ENCODE peak calls at places on chromosomes 4 and X, in five cellular contexts. W is fibroblast of lung, B is aorta, H is uterus, U is tibial nerve. Q is an unnamed sample. For H3K9me3 and H3K27me3, the result is how much of the 10 kb centered on the place peaks cover.

GRCh38 chr4:86508436-86508835 is 85.7 kb upstream of the PTPN13 start:
- DNase-seq in B (no peak), H (no peak), W (peak), U (no peak), Q (no peak)

GRCh38 chr4:183268556-183268955 is 51.5 kb downstream of the CLDN22 start:
- DNase-seq in H (no peak), U (no peak), B (no peak), W (no peak), Q (no peak)

GRCh38 chr4:119244344-119244743 is 31.8 kb downstream of the USP53 start:
- DNase-seq in H (no peak), U (no peak), B (no peak), W (no peak), Q (no peak)

GRCh38 chr4:147822128-147822527 is 90.2 kb downstream of the ARHGAP10 start:
- DNase-seq in H (peak), B (no peak), U (peak), W (peak), Q (no peak)

GRCh38 chr4:119300072-119300387 is 21.9 kb downstream of the FABP2 start:
- DNase-seq in U (no peak), H (peak), W (peak), B (peak), Q (no peak)

GRCh38 chr4:80507507-80507906 is 172.0 kb downstream of the CFAP299 start:
- DNase-seq in W (no peak), U (no peak), H (no peak), B (no peak), Q (no peak)

GRCh38 chr4:72313121-72313520 is 255.9 kb downstream of the ADAMTS3 start:
- DNase-seq in B (no peak), W (no peak), H (no peak), U (no peak), Q (no peak)

GRCh38 chr4:5618051-5619010 is 90.0 kb downstream of the EVC2 start:
- DNase-seq in W (no peak), B (no peak), H (no peak), U (no peak), Q (no peak)

GRCh38 chr4:5804656-5805055 is 88.2 kb downstream of the CRMP1 start:
- DNase-seq in U (no peak), B (peak), H (no peak), W (no peak), Q (no peak)

GRCh38 chrX:51437521-51437920 is 58.9 kb downstream of the NUDT11 start:
- DNase-seq in H (no peak), B (no peak), W (no peak), U (no peak), Q (no peak)

GRCh38 chrX:85243761-85244410 is at the start of the genes SATL1 and ZNF711:
- DNase-seq in W (peak), U (no peak), H (peak), B (peak), Q (no peak)

GRCh38 chr4:152807294-152807829 is 27.6 kb downstream of the ARFIP1 start:
- DNase-seq in W (peak), U (no peak), H (no peak), B (no peak), Q (no peak)

GRCh38 chr4:53479731-53480525 is 102.5 kb downstream of the FIP1L1 start:
- DNase-seq in B (no peak), U (no peak), H (no peak), W (no peak), Q (no peak)

GRCh38 chr4:47531241-47531953 is 46.3 kb downstream of the ATP10D start:
- DNase-seq in U (no peak), B (no peak), H (no peak), W (peak), Q (no peak)

GRCh38 chrX:49992809-49993208 is 70.4 kb downstream of the CLCN5 start:
- DNase-seq in H (no peak), B (no peak), W (no peak), U (no peak), Q (no peak)

GRCh38 chr4:8893227-8893623 is 21.6 kb upstream of the HMX1 start:
- DNase-seq in B (no peak), U (no peak), H (no peak), W (no peak), Q (no peak)

GRCh38 chr4:55297346-55297745 is 48.7 kb upstream of the SRD5A3 start:
- DNase-seq in B (no peak), H (no peak), U (no peak), W (peak), Q (no peak)

GRCh38 chr4:177554966-177555574 is 112.8 kb upstream of the AGA start:
- DNase-seq in H (no peak), U (no peak), B (no peak), W (peak), Q (no peak)

GRCh38 chr4:71303850-71304249 is 35.0 kb upstream of the SLC4A4 start:
- DNase-seq in H (no peak), B (no peak), W (no peak), U (no peak), Q (no peak)

GRCh38 chr4:126701756-126702155 is 931.0 kb upstream of the INTU start:
- DNase-seq in U (no peak), W (peak), B (no peak), H (no peak), Q (no peak)

GRCh38 chr4:153713840-153714239 is 29.8 kb downstream of the TLR2 start:
- DNase-seq in U (no peak), W (peak), B (no peak), H (no peak), Q (no peak)

GRCh38 chrX:131675596-131676194 is 131.8 kb downstream of the OR13H1 start:
- DNase-seq in W (peak), U (no peak), H (no peak), B (no peak), Q (no peak)

GRCh38 chr4:182221987-182222386 is 21.2 kb upstream of the TENM3 start:
- DNase-seq in B (no peak), W (no peak), U (no peak), H (no peak), Q (no peak)

GRCh38 chr4:147824884-147825283 is 93.0 kb downstream of the ARHGAP10 start:
- DNase-seq in U (no peak), W (no peak), H (no peak), B (no peak), Q (no peak)

GRCh38 chrX:150361777-150362351 is 1.3 kb upstream of the MAMLD1 start:
- DNase-seq in W (no peak), U (no peak), B (peak), H (no peak), Q (no peak)

GRCh38 chrX:65607070-65607742 is 60.2 kb upstream of the MSN start:
- DNase-seq in H (no peak), W (peak), B (no peak), U (no peak), Q (no peak)

GRCh38 chr4:56874918-56875317 is 32.8 kb upstream of the REST start:
- DNase-seq in U (no peak), B (no peak), W (no peak), H (no peak), Q (no peak)

DNA sequence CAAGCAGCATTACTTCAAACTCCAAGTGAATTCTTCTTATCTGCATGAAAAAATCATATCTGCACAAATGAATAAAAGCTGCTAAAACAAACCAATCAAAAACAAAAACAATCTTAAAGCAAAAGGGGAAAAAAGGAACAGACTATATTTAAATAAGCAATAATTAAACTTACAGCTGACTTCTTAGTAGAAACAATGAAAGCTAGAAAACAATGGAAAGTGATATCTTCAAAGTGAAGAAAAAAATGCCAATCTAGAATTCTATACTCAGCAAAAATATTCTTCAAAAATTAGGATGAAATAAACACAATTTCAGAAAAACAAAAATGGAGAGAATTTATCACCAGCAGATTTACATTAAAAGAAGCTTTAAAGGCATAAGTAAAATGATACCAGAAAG is 20.0 kb downstream of the STBD1 start:
- DNase-seq in B (no peak), U (no peak), H (no peak), W (no peak), Q (no peak)
- H3K9me3 ChIP-seq in B (under half), U (under half), H (under half), W (under half), Q (under half)

GRCh38 chr4:140569307-140569638 is 512 bp upstream of the UCP1 start:
- DNase-seq in H (no peak), U (no peak), B (no peak), W (no peak), Q (no peak)

GRCh38 chr4:140571620-140572019 is 2.9 kb upstream of the UCP1 start:
- DNase-seq in H (no peak), W (no peak), U (no peak), B (no peak), Q (no peak)

GRCh38 chr4:140568507-140569306 is at the start of gene UCP1:
- DNase-seq in U (no peak), B (peak), H (no peak), W (no peak), Q (no peak)

GRCh38 chr4:140567722-140568121 is 1.0 kb downstream of the UCP1 start:
- DNase-seq in U (no peak), B (no peak), W (peak), H (no peak), Q (no peak)
- H3K27me3 ChIP-seq in U (half or more), B (under half), W (under half), H (under half), Q (half or more)

GRCh38 chr4:184374006-184374405 is 100.3 kb downstream of the IRF2 start:
- DNase-seq in U (no peak), H (no peak), W (no peak), B (no peak), Q (no peak)

GRCh38 chr4:184371390-184371787 is 103.0 kb downstream of the IRF2 start:
- DNase-seq in B (no peak), H (no peak), U (no peak), W (no peak), Q (no peak)

GRCh38 chr4:184376923-184377322 is 97.4 kb downstream of the IRF2 start:
- DNase-seq in U (no peak), H (no peak), B (no peak), W (no peak), Q (no peak)

GRCh38 chr4:184376136-184376838 is 98.1 kb downstream of the IRF2 start:
- DNase-seq in B (no peak), U (no peak), W (no peak), H (no peak), Q (no peak)

GRCh38 chr4:184375027-184375426 is 99.3 kb downstream of the IRF2 start:
- DNase-seq in W (peak), H (no peak), U (no peak), B (no peak), Q (no peak)
- H3K9me3 ChIP-seq in W (under half), H (under half), U (under half), B (under half), Q (under half)

GRCh38 chrX:42128587-42128986 is 205.2 kb upstream of the CASK start:
- DNase-seq in B (no peak), W (no peak), U (no peak), H (no peak), Q (no peak)
- H3K27me3 ChIP-seq in B (under half), W (under half), U (under half), H (under half), Q (under half)

Q was measured in esophagus squamous epithelium.